ENCODE peak calls at places on chromosome 7, in four cellular contexts. R, U, P and M are unnamed samples.

GRCh38 chr7:79293655-79294142 is 159.8 kb downstream of the MAGI2 start:
- DNase-seq in P (no peak), R (no peak), U (peak), M (no peak)

GRCh38 chr7:37231613-37232012 is 217.1 kb downstream of the ELMO1 start:
- DNase-seq in P (no peak), U (no peak), R (no peak), M (no peak)

GRCh38 chr7:152173372-152174070 is 148.0 kb downstream of the GALNT11 start:
- DNase-seq in U (peak), P (no peak), R (no peak), M (no peak)

GRCh38 chr7:24039991-24040390 is 244.0 kb upstream of the NPY start:
- DNase-seq in P (no peak), R (no peak), U (no peak), M (no peak)

GRCh38 chr7:16801111-16801542 is 3.7 kb downstream of the AGR2 start:
- DNase-seq in U (peak), R (no peak), P (peak), M (peak)

GRCh38 chr7:22111661-22112060 is 166.0 kb upstream of the CDCA7L start:
- DNase-seq in P (no peak), R (no peak), U (no peak), M (no peak)

GRCh38 chr7:43456200-43456599 is 126.7 kb upstream of the STK17A start:
- DNase-seq in P (no peak), U (peak), R (peak), M (no peak)

GRCh38 chr7:918118-918425 is 36.4 kb downstream of the ADAP1 start:
- DNase-seq in P (no peak), R (no peak), U (no peak), M (no peak)

GRCh38 chr7:121832347-121832746 is 40.6 kb upstream of the PTPRZ1 start:
- DNase-seq in U (peak), P (no peak), R (no peak), M (no peak)

GRCh38 chr7:140621326-140622035 is 19.1 kb downstream of the DENND2A start:
- DNase-seq in P (no peak), R (no peak), U (peak), M (no peak)

GRCh38 chr7:921581-922333 is 32.7 kb downstream of the ADAP1 start:
- DNase-seq in U (no peak), P (no peak), R (no peak), M (no peak)

GRCh38 chr7:3942778-3943177 is 641.7 kb downstream of the SDK1 start:
- DNase-seq in U (peak), R (no peak), P (no peak), M (no peak)

GRCh38 chr7:120760851-120761250 is 97.1 kb downstream of the TSPAN12 start:
- DNase-seq in U (no peak), R (no peak), P (no peak), M (no peak)

GRCh38 chr7:151796871-151797270 is 80.0 kb downstream of the PRKAG2 start:
- DNase-seq in P (no peak), U (no peak), R (no peak), M (no peak)

GRCh38 chr7:31493714-31494181 is 20.1 kb upstream of the ITPRID1 start:
- DNase-seq in P (no peak), R (no peak), U (peak), M (no peak)

GRCh38 chr7:5488286-5488878 is 64.7 kb upstream of the TNRC18 start:
- DNase-seq in U (no peak), R (no peak), P (no peak), M (no peak)

GRCh38 chr7:70301673-70302072 is 703.4 kb downstream of the AUTS2 start:
- DNase-seq in U (no peak), P (no peak), R (no peak), M (no peak)

GRCh38 chr7:137345799-137346449 is 2.4 kb upstream of the PTN start:
- DNase-seq in R (no peak), U (peak), P (no peak), M (no peak)

GRCh38 chr7:69412331-69413146 is 185.7 kb upstream of the AUTS2 start:
- DNase-seq in P (no peak), U (peak), R (no peak), M (no peak)

GRCh38 chr7:154653281-154653680 is 349.6 kb downstream of the PAXIP1 start:
- DNase-seq in R (no peak), U (no peak), P (no peak), M (no peak)

GRCh38 chr7:156503195-156503594 is 137.4 kb upstream of the RNF32 start:
- DNase-seq in U (no peak), R (no peak), P (no peak), M (no peak)

GRCh38 chr7:67738-68395 is 124.5 kb upstream of the FAM20C start:
- DNase-seq in P (no peak), R (peak), U (peak), M (no peak)

GRCh38 chr7:142557971-142558582 is 191.2 kb upstream of the PRSS1 start:
- DNase-seq in R (peak), U (peak), P (peak), M (no peak)

GRCh38 chr7:143256325-143256724 is 6.9 kb upstream of the GSTK1 start:
- DNase-seq in R (no peak), U (no peak), P (no peak), M (no peak)

GRCh38 chr7:97732567-97733275 is 835 bp downstream of the TAC1 start:
- DNase-seq in P (no peak), R (no peak), U (no peak), M (no peak)

GRCh38 chr7:27155816-27156507 is 513 bp downstream of the HOXA7 start:
- DNase-seq in P (no peak), R (peak), U (no peak), M (no peak)

GRCh38 chr7:157233677-157234076 is 95.0 kb downstream of the UBE3C start:
- DNase-seq in R (no peak), U (peak), P (no peak), M (no peak)

GRCh38 chr7:6401536-6401935 is 46.2 kb downstream of the DAGLB start:
- DNase-seq in U (no peak), R (no peak), P (no peak), M (no peak)

GRCh38 chr7:117383826-117384225 is 43.5 kb downstream of the ASZ1 start:
- DNase-seq in R (no peak), U (no peak), P (no peak), M (no peak)

GRCh38 chr7:143382126-143382790 is 1.1 kb downstream of the ZYX start:
- DNase-seq in U (no peak), R (no peak), P (no peak), M (no peak)

DNA sequence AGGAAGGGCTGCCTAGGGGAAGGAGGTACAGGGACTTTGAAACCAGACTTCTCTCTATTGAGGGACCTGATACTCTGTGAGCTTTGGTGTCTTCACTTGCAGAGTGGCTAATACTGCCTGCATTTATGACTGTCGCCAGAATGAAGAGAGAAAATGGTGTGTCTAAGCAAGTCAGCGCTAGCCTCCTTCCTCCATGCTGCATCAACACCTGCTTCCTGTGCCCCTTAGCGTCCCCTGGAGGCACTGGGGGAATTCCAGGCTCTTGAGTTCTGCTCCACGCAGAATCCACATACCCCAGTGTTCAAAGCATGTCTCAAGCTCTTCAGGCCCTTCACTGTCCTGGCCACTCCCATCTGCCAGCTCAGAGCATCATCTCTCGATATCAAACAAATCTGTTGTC is 140.5 kb downstream of the PKD1L1 start:
- DNase-seq in R (no peak), P (no peak), U (no peak), M (no peak)
- TF ChIP-seq CTCF in R (peak), P (peak), U (no peak), M (no peak)

GRCh38 chr7:91892099-91892788 is 11.7 kb upstream of the MTERF1 start:
- DNase-seq in R (no peak), P (no peak), U (peak), M (no peak)
- H3K4me3 ChIP-seq in R (no peak), P (no peak), U (no peak), M (no peak)

GRCh38 chr7:54933610-54934009 is 85.2 kb upstream of the EGFR start:
- DNase-seq in P (no peak), R (no peak), U (no peak), M (no peak)

GRCh38 chr7:54931532-54931931 is 87.3 kb upstream of the EGFR start:
- DNase-seq in U (no peak), P (no peak), R (no peak), M (no peak)

GRCh38 chr7:54932818-54933543 is 85.8 kb upstream of the EGFR start:
- DNase-seq in R (peak), U (peak), P (peak), M (peak)
- H3K27ac ChIP-seq in R (no peak), U (no peak), P (no peak), M (no peak)

DNA sequence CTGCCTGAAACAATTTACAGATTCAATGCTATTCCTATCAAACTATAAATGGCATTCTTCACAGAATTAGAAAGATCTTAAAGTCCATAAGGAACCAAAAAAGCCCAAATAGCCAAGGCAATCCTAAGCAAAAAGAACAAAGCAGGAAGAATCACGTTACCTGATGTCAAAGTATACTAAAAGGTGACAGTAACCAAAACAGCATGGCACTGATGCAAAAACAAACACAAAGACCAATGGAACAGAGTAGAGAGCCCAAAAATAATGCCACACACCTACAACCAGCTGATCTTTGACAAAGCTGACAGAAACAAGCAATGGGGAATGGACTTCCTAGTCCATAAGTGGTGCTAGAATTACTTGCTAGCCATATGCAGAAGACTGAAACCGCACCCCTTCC is 166.0 kb downstream of the KMT2E start:
- DNase-seq in U (no peak), R (no peak), P (no peak), M (no peak)
- TF ChIP-seq CTCF in U (no peak), R (no peak), P (no peak), M (no peak)

GRCh38 chr7:53387515-53387914 is 352.1 kb downstream of the POM121L12 start:
- DNase-seq in R (no peak), U (no peak), P (no peak), M (no peak)
- H3K4me3 ChIP-seq in R (no peak), U (no peak), P (no peak), M (no peak)

GRCh38 chr7:55887786-55888185 is 530 bp downstream of the ZNF713 start:
- DNase-seq in U (peak), P (no peak), R (no peak), M (no peak)
- H3K27ac ChIP-seq in U (no peak), P (peak), R (peak), M (no peak)

GRCh38 chr7:123271231-123271630 is 71.5 kb upstream of the SLC13A1 start:
- DNase-seq in P (no peak), R (no peak), U (peak), M (no peak)
- TF ChIP-seq CTCF in P (no peak), R (no peak), U (no peak), M (no peak)

DNA sequence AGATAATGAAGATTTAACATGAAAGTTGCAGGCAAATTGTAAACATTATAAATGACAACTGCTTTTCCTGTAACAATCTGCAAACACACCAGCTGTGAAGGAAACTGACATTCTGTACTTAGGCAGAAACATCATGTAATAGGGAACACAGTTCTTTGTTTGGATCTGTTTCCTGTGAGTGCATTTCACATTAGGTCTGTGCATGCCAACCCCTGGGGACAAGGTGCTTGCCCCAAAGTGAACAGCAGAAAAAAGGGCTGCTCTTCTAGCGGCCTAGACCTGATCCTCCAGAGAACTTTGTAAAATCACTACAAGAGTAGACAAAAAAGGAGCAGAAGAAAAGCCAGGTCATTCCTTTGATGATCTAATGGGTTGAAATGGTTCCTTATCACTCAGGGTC is 249.5 kb downstream of the CREB5 start:
- DNase-seq in R (no peak), U (no peak), P (no peak), M (no peak)
- H3K4me3 ChIP-seq in R (no peak), U (no peak), P (no peak), M (no peak)

GRCh38 chr7:149870701-149871483 is 2.9 kb upstream of the ATP6V0E2 start:
- DNase-seq in U (no peak), P (no peak), R (no peak), M (no peak)

GRCh38 chr7:149870274-149870673 is 3.5 kb upstream of the ATP6V0E2 start:
- DNase-seq in P (no peak), U (no peak), R (no peak), M (no peak)

GRCh38 chr7:149869867-149870266 is 3.9 kb upstream of the ATP6V0E2 start:
- DNase-seq in U (no peak), R (no peak), P (no peak), M (no peak)

GRCh38 chr7:149872419-149873073 is 1.2 kb upstream of the ATP6V0E2 start:
- DNase-seq in U (peak), R (peak), P (no peak), M (no peak)

DNA sequence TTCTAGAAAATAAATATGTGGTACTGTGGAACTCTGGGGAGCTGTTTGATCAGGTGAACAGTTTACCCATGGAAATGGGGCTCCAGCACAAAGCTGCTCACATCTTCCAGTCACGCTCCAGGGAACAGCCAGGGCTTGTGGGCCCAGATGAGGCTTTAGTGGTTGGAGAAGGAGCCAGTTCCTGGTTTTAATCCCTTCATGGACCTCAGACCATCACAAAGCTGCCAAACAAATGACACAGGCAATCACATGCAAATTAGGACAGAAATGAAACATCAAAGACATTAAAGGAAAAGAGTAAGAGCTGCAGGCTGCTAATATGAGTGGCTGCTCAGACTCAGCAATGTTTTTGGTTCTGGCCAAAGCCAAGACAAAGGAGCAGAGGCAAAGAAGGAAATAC is 2.2 kb upstream of the ATP6V0E2 start:
- DNase-seq in P (no peak), R (peak), U (no peak), M (no peak)
- H3K27ac ChIP-seq in P (no peak), R (peak), U (no peak), M (no peak)

DNA sequence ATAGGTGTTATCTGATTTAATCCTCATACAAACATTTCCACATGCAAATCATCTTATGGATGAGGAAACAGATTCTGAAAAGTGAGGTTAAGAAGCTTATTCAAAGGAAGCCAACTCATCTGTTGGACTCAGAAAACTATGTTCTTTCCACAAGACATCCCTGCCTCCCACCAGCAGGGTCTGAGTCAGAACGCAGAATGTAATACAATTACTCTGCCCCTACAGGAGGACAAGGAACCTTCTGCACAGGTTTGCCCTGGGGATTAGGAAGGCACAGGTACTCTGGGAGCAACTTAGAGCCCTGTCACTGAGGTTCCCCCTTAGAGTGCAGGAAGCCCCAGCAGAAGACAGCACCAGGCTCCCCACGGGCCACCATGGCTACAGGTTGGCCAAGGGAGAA is 255.7 kb downstream of the TNS3 start:
- DNase-seq in R (peak), U (peak), P (no peak), M (peak)
- TF ChIP-seq CTCF in R (peak), U (peak), P (peak), M (peak)